ENCODE peak calls at places on chromosomes 4 and X, in five cellular contexts. S is neuronal stem cell, A is NCI-H1417, E is HepG2, H is amniotic stem cell. M is an unnamed sample.

GRCh38 chr4:122966201-122966600 is 43.8 kb upstream of the NUDT6 start:
- DNase-seq in A (no peak), H (no peak), E (no peak), S (no peak), M (no peak)

GRCh38 chrX:20442597-20442996 is 175.9 kb upstream of the RPS6KA3 start:
- DNase-seq in E (peak), S (peak), H (peak), A (peak), M (peak)

GRCh38 chrX:14028473-14028872 is 1.2 kb downstream of the GEMIN8 start:
- DNase-seq in H (no peak), E (no peak), A (no peak), S (no peak), M (no peak)

GRCh38 chrX:10984213-10984612 is 126.9 kb upstream of the HCCS start:
- DNase-seq in E (peak), S (no peak), A (no peak), H (no peak), M (no peak)

GRCh38 chrX:93874554-93874953 is 200.5 kb downstream of the FAM133A start:
- DNase-seq in A (peak), S (peak), E (peak), H (peak), M (peak)

GRCh38 chrX:86436116-86436515 is 287.9 kb downstream of the DACH2 start:
- DNase-seq in H (no peak), S (no peak), A (no peak), E (no peak), M (no peak)

GRCh38 chr4:78059524-78059889 is 2.4 kb downstream of the FRAS1 start:
- DNase-seq in E (peak), H (peak), A (peak), S (peak), M (peak)

GRCh38 chr4:14184265-14184664 is 556.7 kb upstream of the BOD1L1 start:
- DNase-seq in H (no peak), E (no peak), S (no peak), A (no peak), M (no peak)

GRCh38 chr4:337932-338758 is 531 bp downstream of the ZNF141 start:
- DNase-seq in H (no peak), A (peak), S (no peak), E (no peak), M (peak)

GRCh38 chr4:184437988-184438774 is 36.2 kb downstream of the IRF2 start:
- DNase-seq in A (peak), H (no peak), E (no peak), S (no peak), M (no peak)

GRCh38 chrX:14228611-14229010 is 198.9 kb upstream of the GEMIN8 start:
- DNase-seq in H (no peak), A (no peak), E (no peak), S (no peak), M (no peak)

GRCh38 chr4:14520171-14520570 is 482.1 kb upstream of the CPEB2 start:
- DNase-seq in S (no peak), E (no peak), H (peak), A (no peak), M (peak)

GRCh38 chrX:7147431-7147977 is at the start of gene STS:
- DNase-seq in E (no peak), H (no peak), S (peak), A (peak), M (peak)

GRCh38 chr4:182207806-182208483 is 35.3 kb upstream of the TENM3 start:
- DNase-seq in A (no peak), S (no peak), E (no peak), H (no peak), M (peak)

GRCh38 chr4:156931267-156931666 is 40.3 kb downstream of the PDGFC start:
- DNase-seq in H (no peak), E (peak), A (no peak), S (no peak), M (peak)

GRCh38 chr4:173160871-173161270 is 7.7 kb upstream of the GALNT7 start:
- DNase-seq in A (no peak), H (no peak), E (no peak), S (no peak), M (no peak)

M was measured in adipocyte.